ENCODE peak calls at places on chromosomes 13 and 19, in five cellular contexts. J is right lobe of liver, N is lower lobe of right lung, P is astrocyte, B is breast epithelium. W is an unnamed sample.

GRCh38 chr13:105763851-105764250 is 771.6 kb downstream of the EFNB2 start:
- DNase-seq in J (no peak), N (no peak), P (peak; percentile 14), B (no peak), W (no peak)

GRCh38 chr13:106078191-106078590 is 457.3 kb downstream of the EFNB2 start:
- DNase-seq in J (no peak), N (no peak), P (peak; percentile 71), B (no peak), W (no peak)

GRCh38 chr13:28716511-28716910 is 2.3 kb downstream of the SLC46A3 start:
- DNase-seq in J (peak; percentile 54), N (no peak), P (peak; percentile 36), B (peak; percentile 38), W (peak; percentile 46)

GRCh38 chr19:2051771-2052704 is 994 bp upstream of the MKNK2 start:
- DNase-seq in J (peak; percentile 91), N (peak; percentile 56), P (no peak), B (no peak), W (no peak)

GRCh38 chr13:72726721-72727416 is 560 bp downstream of the MZT1 start:
- DNase-seq in J (peak; percentile 60), N (peak; percentile 71), P (no peak), B (no peak), W (peak; percentile 89)

GRCh38 chr19:14563989-14564650 is 7.7 kb downstream of the NDUFB7 start:
- DNase-seq in J (no peak), N (no peak), P (no peak), B (no peak), W (peak; percentile 80)

GRCh38 chr13:28037399-28037798 is 48.9 kb upstream of the URAD start:
- DNase-seq in J (no peak), N (no peak), P (no peak), B (no peak), W (no peak)

GRCh38 chr19:10352764-10353671 is 13.6 kb upstream of the ICAM3 start:
- DNase-seq in J (peak; percentile 93), N (no peak), P (no peak), B (no peak), W (no peak)

GRCh38 chr19:42281175-42282035 is 12.4 kb downstream of the CIC start:
- DNase-seq in J (peak; percentile 55), N (no peak), P (peak; percentile 59), B (peak; percentile 83), W (no peak)

GRCh38 chr19:1884719-1885334 is 469 bp downstream of the ABHD17A start:
- DNase-seq in J (peak; percentile 56), N (no peak), P (no peak), B (no peak), W (no peak)

GRCh38 chr19:4830768-4831265 is 695 bp downstream of the TICAM1 start:
- DNase-seq in J (no peak), N (no peak), P (no peak), B (no peak), W (no peak)

GRCh38 chr19:6664916-6665315 is 5.0 kb downstream of the TNFSF14 start:
- DNase-seq in J (no peak), N (no peak), P (no peak), B (no peak), W (no peak)

GRCh38 chr19:32268381-32268780 is 77.0 kb upstream of the ZNF507 start:
- DNase-seq in J (no peak), N (no peak), P (no peak), B (no peak), W (no peak)

GRCh38 chr13:21344662-21345176 is 114.4 kb downstream of the ZDHHC20 start:
- DNase-seq in J (no peak), N (no peak), P (no peak), B (no peak), W (no peak)

GRCh38 chr19:14536926-14537692 is 7.7 kb downstream of the TECR start:
- DNase-seq in J (no peak), N (peak; percentile 90), P (no peak), B (peak; percentile 66), W (peak; percentile 86)

GRCh38 chr19:5996102-5996501 is 18.2 kb upstream of the RANBP3 start:
- DNase-seq in J (no peak), N (no peak), P (no peak), B (no peak), W (peak; percentile 77)

GRCh38 chr19:13064092-13064489 is 38.6 kb downstream of the LYL1 start:
- DNase-seq in J (no peak), N (no peak), P (no peak), B (no peak), W (no peak)

GRCh38 chr19:3033595-3034193 is 4.6 kb upstream of the TLE2 start:
- DNase-seq in J (no peak), N (no peak), P (no peak), B (no peak), W (no peak)

GRCh38 chr13:98688373-98688772 is 64.1 kb downstream of the SLC15A1 start:
- DNase-seq in J (no peak), N (no peak), P (no peak), B (no peak), W (no peak)

GRCh38 chr13:41500501-41500900 is 43.2 kb downstream of the RGCC start:
- DNase-seq in J (no peak), N (no peak), P (no peak), B (no peak), W (no peak)

GRCh38 chr19:3383121-3383722 is 16.8 kb downstream of the NFIC start:
- DNase-seq in J (peak; percentile 88), N (no peak), P (no peak), B (no peak), W (no peak)

GRCh38 chr13:49938274-49938673 is 2.1 kb upstream of the SPRYD7 start:
- DNase-seq in J (no peak), N (no peak), P (no peak), B (no peak), W (no peak)

GRCh38 chr13:31032574-31033095 is 100.2 kb downstream of the TEX26 start:
- DNase-seq in J (no peak), N (no peak), P (peak; percentile 63), B (no peak), W (no peak)

GRCh38 chr19:40962460-40962961 is 28.6 kb upstream of the CYP2B6 start:
- DNase-seq in J (no peak), N (no peak), P (peak; percentile 3), B (no peak), W (no peak)

DNA sequence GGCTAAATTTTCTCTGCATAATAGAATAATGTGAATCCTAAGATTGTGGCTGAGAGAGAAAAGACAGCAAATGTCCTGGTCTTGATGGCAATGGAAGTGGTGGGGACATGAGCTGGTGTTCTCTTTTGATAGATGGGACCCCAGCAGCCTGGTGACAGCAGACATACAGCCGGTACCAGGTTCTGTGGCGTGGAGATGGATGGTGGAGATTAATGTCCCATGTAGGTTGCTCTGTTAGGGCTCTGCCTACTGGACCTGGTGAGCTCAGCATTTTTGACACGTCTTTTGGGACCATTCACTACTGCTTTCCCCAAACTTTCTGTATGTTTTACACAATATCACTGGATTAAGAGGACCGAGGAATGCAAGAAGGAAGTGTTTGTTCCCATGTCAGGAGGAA is 8.2 kb upstream of the SIGLEC14 start:
- DNase-seq in J (no peak), N (no peak), P (no peak), B (no peak), W (no peak)
- TF ChIP-seq CTCF in J (no peak), N (no peak), P (no peak), B (no peak), W (no peak)

GRCh38 chr19:18913466-18913865 is 5.7 kb downstream of the COPE start:
- DNase-seq in J (no peak), N (no peak), P (no peak), B (no peak), W (no peak)

GRCh38 chr19:18919895-18920204 is 335 bp downstream of the DDX49 start:
- DNase-seq in J (no peak), N (no peak), P (no peak), B (no peak), W (no peak)

GRCh38 chr19:18919086-18919894 is at the start of the genes COPE and DDX49:
- DNase-seq in J (peak; percentile 98), N (peak; percentile 98), P (peak; percentile 100), B (peak; percentile 100), W (peak; percentile 96)

GRCh38 chr19:18912933-18913332 is 6.3 kb downstream of the COPE start:
- DNase-seq in J (no peak), N (no peak), P (no peak), B (no peak), W (no peak)

GRCh38 chr19:18915639-18916038 is 3.5 kb downstream of the COPE start:
- DNase-seq in J (no peak), N (no peak), P (no peak), B (no peak), W (no peak)
- TF ChIP-seq CTCF in J (no peak), N (peak; percentile 7), P (peak; percentile 17), B (no peak), W (no peak)

DNA sequence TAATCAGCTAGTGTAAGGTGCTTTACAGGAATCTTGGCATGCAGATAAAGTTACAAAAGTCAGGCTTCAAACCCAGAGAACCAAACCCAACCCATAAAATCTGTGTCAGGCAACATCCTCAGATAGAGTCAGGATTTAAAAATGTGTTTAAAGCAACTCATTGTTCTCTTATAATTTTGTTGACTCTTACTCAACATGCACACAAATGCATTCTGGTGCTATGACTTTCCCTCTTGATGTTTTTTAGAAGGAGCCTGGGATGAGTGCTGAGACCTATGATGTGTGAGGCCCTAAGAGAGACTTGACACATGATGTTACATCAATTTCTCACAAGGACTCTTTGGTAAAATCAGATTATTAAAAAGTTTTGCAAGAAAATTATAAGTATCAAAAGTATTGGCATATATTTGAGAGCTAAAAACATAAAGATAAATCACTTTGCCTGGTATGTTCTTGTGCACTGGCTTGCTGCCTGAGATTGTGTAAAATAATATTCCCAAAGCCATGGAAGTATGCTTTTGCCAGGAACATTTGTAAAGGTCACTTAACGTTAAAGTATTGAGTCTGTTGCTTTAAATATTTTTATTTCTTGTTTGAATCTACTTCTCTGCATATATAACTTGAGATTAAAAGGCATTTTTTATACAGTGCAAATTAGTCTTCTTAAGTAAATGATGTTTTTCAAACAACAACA is 173.9 kb downstream of the DCLK1 start:
- DNase-seq in J (no peak), N (no peak), P (no peak), B (no peak), W (no peak)
- TF ChIP-seq CTCF in J (no peak), N (no peak), P (no peak), B (no peak), W (no peak)

DNA sequence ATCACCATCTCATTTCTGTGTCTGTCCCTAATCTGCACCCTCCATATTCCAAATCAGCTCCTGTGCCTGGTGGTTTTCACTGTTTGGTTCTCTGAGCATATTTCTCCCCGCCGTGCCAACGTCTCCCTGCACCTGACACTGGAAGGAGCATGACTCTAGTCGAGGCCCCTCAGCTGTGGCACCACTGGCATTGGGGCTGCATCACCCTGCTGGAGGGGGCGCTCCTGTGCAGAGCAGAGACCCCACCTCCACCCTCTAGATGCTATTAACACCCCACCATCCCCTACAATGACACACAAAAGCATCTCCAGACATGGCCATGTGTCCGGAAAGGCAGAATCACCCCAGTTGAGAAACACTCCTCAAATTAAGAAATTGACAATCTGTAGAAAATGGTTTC is 20.8 kb downstream of the ZSCAN5C start:
- DNase-seq in J (no peak), N (no peak), P (no peak), B (no peak), W (no peak)
- TF ChIP-seq CTCF in J (no peak), N (no peak), P (no peak), B (no peak), W (no peak)

GRCh38 chr13:80436571-80437169 is 95.7 kb upstream of the SPRY2 start:
- DNase-seq in J (no peak), N (no peak), P (peak; percentile 24), B (no peak), W (no peak)
- TF ChIP-seq CTCF in J (no peak), N (no peak), P (no peak), B (no peak), W (no peak)